ENCODE peak calls at places on chromosomes 16 and 17, in nine cellular contexts. O is esophagus squamous epithelium; R is ELR; U is activated naive CD4-positive, alpha-beta T cell treated with Interleukin-2 at 50 U/mL for 16 hours; I is SJSA1; Q is stimulated activated CD8-positive, alpha-beta memory T cell treated with anti-CD3 and anti-CD28 coated beads, Interleukin-2, amount 100 ng/mL, for 1 hour; J is kidney epithelial cell; K is WTC11; C is GOT3. T is an unnamed sample.

GRCh38 chr17:21263351-21263750 is 10.1 kb upstream of the NATD1 start:
- DNase-seq in O (no peak), R (peak), U (no peak), I (no peak), Q (no peak), J (peak), K (no peak), C (no peak), T (no peak)

GRCh38 chr17:79592198-79592597 is 18.7 kb downstream of the RBFOX3 start:
- DNase-seq in O (no peak), R (no peak), U (no peak), I (no peak), Q (no peak), J (no peak), K (no peak), C (no peak), T (no peak)

GRCh38 chr17:13909901-13910519 is 159.3 kb upstream of the COX10 start:
- DNase-seq in O (no peak), R (no peak), U (no peak), I (no peak), Q (no peak), J (no peak), K (no peak), C (no peak), T (no peak)

GRCh38 chr16:11497329-11497805 is 89.4 kb downstream of the LITAF start:
- DNase-seq in O (no peak), R (peak), U (no peak), I (peak), Q (no peak), J (peak), K (peak), C (peak), T (peak)

GRCh38 chr17:55230716-55231115 is 34.0 kb upstream of the HLF start:
- DNase-seq in O (no peak), R (no peak), U (no peak), I (no peak), Q (no peak), J (no peak), K (no peak), C (no peak), T (no peak)

GRCh38 chr17:28327031-28327607 is 8.1 kb downstream of the TMEM97 start:
- DNase-seq in O (no peak), R (peak), U (peak), I (peak), Q (no peak), J (no peak), K (no peak), C (no peak), T (no peak)

GRCh38 chr17:44636562-44636961 is 19.7 kb upstream of the MEIOC start:
- DNase-seq in O (no peak), R (peak), U (no peak), I (no peak), Q (no peak), J (no peak), K (no peak), C (no peak), T (peak)

GRCh38 chr17:78643326-78643725 is 66.1 kb upstream of the DNAH17 start:
- DNase-seq in O (no peak), R (no peak), U (no peak), I (no peak), Q (no peak), J (no peak), K (no peak), C (no peak), T (no peak)

GRCh38 chr16:65114527-65114926 is 7.3 kb downstream of the CDH11 start:
- DNase-seq in O (no peak), R (no peak), U (no peak), I (no peak), Q (no peak), J (no peak), K (no peak), C (no peak), T (no peak)

GRCh38 chr17:35218901-35219300 is 24.0 kb upstream of the SLFN5 start:
- DNase-seq in O (no peak), R (no peak), U (no peak), I (no peak), Q (no peak), J (no peak), K (no peak), C (no peak), T (no peak)

GRCh38 chr16:65679785-65680184 is 557.9 kb upstream of the CDH11 start:
- DNase-seq in O (no peak), R (no peak), U (no peak), I (no peak), Q (no peak), J (no peak), K (no peak), C (no peak), T (no peak)

GRCh38 chr16:24054649-24055560 is 201.2 kb upstream of the CACNG3 start:
- DNase-seq in O (no peak), R (no peak), U (no peak), I (no peak), Q (no peak), J (no peak), K (peak), C (no peak), T (no peak)

GRCh38 chr17:16915752-16916556 is 56.0 kb downstream of the TNFRSF13B start:
- DNase-seq in O (no peak), R (peak), U (peak), I (no peak), Q (no peak), J (no peak), K (peak), C (no peak), T (peak)

GRCh38 chr17:61555127-61555531 is 35.9 kb downstream of the NACA2 start:
- DNase-seq in O (no peak), R (no peak), U (no peak), I (no peak), Q (no peak), J (no peak), K (no peak), C (no peak), T (no peak)

GRCh38 chr17:31275126-31275525 is 21.9 kb downstream of the OMG start:
- DNase-seq in O (no peak), R (no peak), U (no peak), I (no peak), Q (no peak), J (no peak), K (no peak), C (no peak), T (no peak)

GRCh38 chr17:77527394-77527793 is 386.6 kb downstream of the SEC14L1 start:
- DNase-seq in O (no peak), R (no peak), U (no peak), I (no peak), Q (no peak), J (no peak), K (no peak), C (no peak), T (no peak)

GRCh38 chr16:3945751-3946603 is 65.5 kb upstream of the CREBBP start:
- DNase-seq in O (no peak), R (peak), U (no peak), I (peak), Q (no peak), J (peak), K (no peak), C (no peak), T (peak)

GRCh38 chr16:2767140-2767731 is 9.8 kb downstream of the ELOB start:
- DNase-seq in O (no peak), R (no peak), U (no peak), I (no peak), Q (no peak), J (no peak), K (no peak), C (no peak), T (no peak)

GRCh38 chr16:35605921-35606320 is 2146.5 kb downstream of the TP53TG3F start:
- DNase-seq in O (no peak), R (no peak), U (no peak), I (no peak), Q (no peak), J (no peak), K (no peak), C (no peak), T (no peak)

GRCh38 chr17:5902671-5903070 is 167.5 kb upstream of the WSCD1 start:
- DNase-seq in O (no peak), R (no peak), U (no peak), I (no peak), Q (no peak), J (no peak), K (no peak), C (no peak), T (no peak)

GRCh38 chr16:81860310-81860709 is 81.2 kb downstream of the PLCG2 start:
- DNase-seq in O (no peak), R (no peak), U (no peak), I (no peak), Q (no peak), J (no peak), K (no peak), C (no peak), T (no peak)

GRCh38 chr17:36117505-36118382 is 14.1 kb downstream of the CCL4 start:
- DNase-seq in O (no peak), R (no peak), U (peak), I (no peak), Q (no peak), J (no peak), K (no peak), C (no peak), T (no peak)

GRCh38 chr16:84507011-84507982 is 2.8 kb upstream of the MEAK7 start:
- DNase-seq in O (no peak), R (no peak), U (no peak), I (no peak), Q (no peak), J (no peak), K (peak), C (no peak), T (no peak)

GRCh38 chr17:31294839-31295488 is 2.1 kb downstream of the OMG start:
- DNase-seq in O (no peak), R (no peak), U (no peak), I (no peak), Q (no peak), J (no peak), K (no peak), C (no peak), T (no peak)

GRCh38 chr16:50326835-50327465 is 41.8 kb downstream of the BRD7 start:
- DNase-seq in O (no peak), R (peak), U (peak), I (no peak), Q (peak), J (no peak), K (no peak), C (no peak), T (no peak)

T was measured in HTR-8/SVneo.